ENCODE peak calls at places on chromosome 19, in five cellular contexts. R, W, X, F and T are unnamed samples.
A peak's percentile ranks its signal among the peaks of the same experiment; 100 is the strongest.

GRCh38 chr19:56987184-56987583 is 132.6 kb upstream of the USP29 start:
- DNase-seq in R (no peak), W (no peak), X (no peak), F (no peak), T (no peak)

GRCh38 chr19:6533000-6533328 is 2.1 kb downstream of the TNFSF9 start:
- DNase-seq in R (no peak), W (no peak), X (no peak), F (no peak), T (no peak)

GRCh38 chr19:38667552-38668205 is 20.2 kb downstream of the ACTN4 start:
- DNase-seq in R (no peak), W (no peak), X (no peak), F (no peak), T (no peak)

GRCh38 chr19:47699360-47699917 is 13.8 kb upstream of the EHD2 start:
- DNase-seq in R (peak; percentile 51), W (no peak), X (peak; percentile 86), F (peak; percentile 36), T (peak; percentile 92)

GRCh38 chr19:12261554-12261953 is 33.1 kb downstream of the ZNF44 start:
- DNase-seq in R (no peak), W (no peak), X (no peak), F (no peak), T (no peak)

GRCh38 chr19:50362656-50363424 is 2.6 kb downstream of the NAPSA start:
- DNase-seq in R (no peak), W (no peak), X (no peak), F (no peak), T (no peak)

GRCh38 chr19:58279042-58279924 is 528 bp downstream of the ZNF8 start:
- DNase-seq in R (peak; percentile 62), W (peak; percentile 84), X (peak; percentile 86), F (peak; percentile 30), T (peak; percentile 83)

GRCh38 chr19:30362156-30362754 is 9.9 kb upstream of the ZNF536 start:
- DNase-seq in R (no peak), W (no peak), X (no peak), F (no peak), T (no peak)

GRCh38 chr19:11475861-11476260 is 5.0 kb downstream of the ELAVL3 start:
- DNase-seq in R (no peak), W (no peak), X (no peak), F (no peak), T (no peak)